ENCODE peak calls at places on chromosomes 7 and 10, in six cellular contexts. J is activated CD4-positive, alpha-beta T cell treated with anti-CD3 and anti-CD28 coated beads for 24 hours; R is naive thymus-derived CD8-positive, alpha-beta T cell; S is KG1; Q is HCEC 1CT; I is astrocyte of the spinal cord. B is an unnamed sample.

GRCh38 chr7:106425017-106425719 is 140.4 kb upstream of the NAMPT start:
- DNase-seq in J (peak; percentile 65), R (no peak), S (peak; percentile 9), Q (peak; percentile 99), I (peak; percentile 98), B (peak; percentile 92)

GRCh38 chr10:785539-786214 is 96.2 kb upstream of the DIP2C start:
- DNase-seq in J (no peak), R (no peak), S (no peak), Q (no peak), I (no peak), B (no peak)

GRCh38 chr7:107937514-107937913 is 46.5 kb downstream of the DLD start:
- DNase-seq in J (no peak), R (no peak), S (no peak), Q (no peak), I (no peak), B (peak; percentile 55)

GRCh38 chr10:5624701-5625100 is 41.7 kb downstream of the ASB13 start:
- DNase-seq in J (no peak), R (no peak), S (no peak), Q (no peak), I (no peak), B (no peak)

GRCh38 chr10:73650537-73651331 is 5.1 kb downstream of the SYNPO2L start:
- DNase-seq in J (no peak), R (no peak), S (no peak), Q (peak; percentile 95), I (peak; percentile 69), B (peak; percentile 87)

GRCh38 chr10:110387983-110388681 is 83.4 kb upstream of the SMNDC1 start:
- DNase-seq in J (no peak), R (peak; percentile 11), S (no peak), Q (no peak), I (no peak), B (peak; percentile 89)

GRCh38 chr7:123645516-123645915 is 10.2 kb upstream of the LMOD2 start:
- DNase-seq in J (no peak), R (no peak), S (no peak), Q (no peak), I (no peak), B (peak; percentile 79)

GRCh38 chr10:132696728-132697567 is 89.0 kb downstream of the NKX6-2 start:
- DNase-seq in J (no peak), R (no peak), S (no peak), Q (no peak), I (no peak), B (no peak)

GRCh38 chr10:75971402-75972211 is 540.2 kb downstream of the LRMDA start:
- DNase-seq in J (no peak), R (no peak), S (no peak), Q (peak; percentile 49), I (peak; percentile 88), B (peak; percentile 51)

GRCh38 chr10:36676321-36677169 is 448.9 kb upstream of the ANKRD30A start:
- DNase-seq in J (no peak), R (no peak), S (no peak), Q (peak; percentile 52), I (peak; percentile 75), B (peak; percentile 45)

GRCh38 chr10:24382979-24383663 is 174.2 kb downstream of the KIAA1217 start:
- DNase-seq in J (no peak), R (no peak), S (no peak), Q (no peak), I (no peak), B (no peak)

GRCh38 chr7:74289018-74289659 is at the start of gene CLIP2:
- DNase-seq in J (peak; percentile 67), R (peak; percentile 62), S (peak; percentile 63), Q (peak; percentile 79), I (peak; percentile 79), B (peak; percentile 82)

GRCh38 chr7:45683556-45684148 is 109.5 kb downstream of the ADCY1 start:
- DNase-seq in J (no peak), R (no peak), S (no peak), Q (no peak), I (no peak), B (no peak)

GRCh38 chr7:43669286-43670081 is 59.8 kb downstream of the COA1 start:
- DNase-seq in J (peak; percentile 67), R (peak; percentile 51), S (no peak), Q (no peak), I (peak; percentile 58), B (no peak)

GRCh38 chr10:104344219-104344618 is 6.0 kb upstream of the ITPRIP start:
- DNase-seq in J (no peak), R (no peak), S (no peak), Q (no peak), I (no peak), B (no peak)

GRCh38 chr10:86168256-86168655 is 198.3 kb downstream of the GRID1 start:
- DNase-seq in J (no peak), R (no peak), S (no peak), Q (no peak), I (no peak), B (no peak)

GRCh38 chr10:70926215-70927000 is 38.0 kb upstream of the PCBD1 start:
- DNase-seq in J (no peak), R (no peak), S (no peak), Q (no peak), I (no peak), B (no peak)

GRCh38 chr10:46546591-46547330 is 9.7 kb downstream of the GPRIN2 start:
- DNase-seq in J (no peak), R (no peak), S (no peak), Q (no peak), I (no peak), B (no peak)

GRCh38 chr10:68550747-68551411 is 9.3 kb upstream of the TET1 start:
- DNase-seq in J (no peak), R (peak; percentile 49), S (peak; percentile 14), Q (peak; percentile 78), I (peak; percentile 81), B (peak; percentile 83)

GRCh38 chr7:83517026-83517700 is 131.8 kb downstream of the SEMA3E start:
- DNase-seq in J (no peak), R (no peak), S (no peak), Q (no peak), I (no peak), B (no peak)

B was measured in LHCN-M2.